ENCODE peak calls at places on chromosome 12, in nine cellular contexts. One of them, this sample, is unnamed.

GRCh38 chr12:88300931-88301330 is 158.8 kb downstream of the TMTC3 start:
- DNase-seq in endothelial cell of umbilical vein: no peak
- DNase-seq in cardiac fibroblast: peak
- DNase-seq in glutamatergic neuron: no peak
- DNase-seq in OCI-LY7: no peak
- DNase-seq in IMR-90: peak
- DNase-seq in epithelial cell of esophagus: no peak
- DNase-seq in cardiac muscle cell: no peak
- DNase-seq in uterus: no peak
- DNase-seq in this sample: no peak

GRCh38 chr12:55060470-55060869 is 40.7 kb downstream of the NEUROD4 start:
- DNase-seq in uterus: no peak
- DNase-seq in epithelial cell of esophagus: peak
- DNase-seq in IMR-90: no peak
- DNase-seq in cardiac fibroblast: no peak
- DNase-seq in cardiac muscle cell: no peak
- DNase-seq in endothelial cell of umbilical vein: no peak
- DNase-seq in OCI-LY7: peak
- DNase-seq in glutamatergic neuron: no peak
- DNase-seq in this sample: no peak

GRCh38 chr12:106685381-106685780 is 89.1 kb upstream of the RIC8B start:
- DNase-seq in uterus: no peak
- DNase-seq in OCI-LY7: no peak
- DNase-seq in IMR-90: no peak
- DNase-seq in glutamatergic neuron: no peak
- DNase-seq in cardiac fibroblast: no peak
- DNase-seq in endothelial cell of umbilical vein: no peak
- DNase-seq in cardiac muscle cell: no peak
- DNase-seq in epithelial cell of esophagus: no peak
- DNase-seq in this sample: no peak

GRCh38 chr12:556498-556897 is 96.8 kb downstream of the B4GALNT3 start:
- DNase-seq in cardiac muscle cell: no peak
- DNase-seq in uterus: no peak
- DNase-seq in IMR-90: no peak
- DNase-seq in epithelial cell of esophagus: no peak
- DNase-seq in cardiac fibroblast: no peak
- DNase-seq in OCI-LY7: no peak
- DNase-seq in endothelial cell of umbilical vein: no peak
- DNase-seq in glutamatergic neuron: no peak
- DNase-seq in this sample: no peak

GRCh38 chr12:38906482-38907170 is 1.2 kb upstream of the CPNE8 start:
- DNase-seq in uterus: peak
- DNase-seq in cardiac muscle cell: peak
- DNase-seq in epithelial cell of esophagus: peak
- DNase-seq in IMR-90: no peak
- DNase-seq in glutamatergic neuron: peak
- DNase-seq in OCI-LY7: no peak
- DNase-seq in cardiac fibroblast: peak
- DNase-seq in endothelial cell of umbilical vein: peak
- DNase-seq in this sample: peak

GRCh38 chr12:3304436-3305135 is 186.4 kb upstream of the PRMT8 start:
- DNase-seq in OCI-LY7: no peak
- DNase-seq in IMR-90: peak
- DNase-seq in uterus: no peak
- DNase-seq in cardiac fibroblast: peak
- DNase-seq in cardiac muscle cell: peak
- DNase-seq in epithelial cell of esophagus: peak
- DNase-seq in endothelial cell of umbilical vein: peak
- DNase-seq in glutamatergic neuron: no peak
- DNase-seq in this sample: peak

GRCh38 chr12:1517007-1517406 is 77.4 kb downstream of the FBXL14 start:
- DNase-seq in uterus: no peak
- DNase-seq in cardiac fibroblast: peak
- DNase-seq in endothelial cell of umbilical vein: no peak
- DNase-seq in cardiac muscle cell: peak
- DNase-seq in IMR-90: peak
- DNase-seq in epithelial cell of esophagus: peak
- DNase-seq in glutamatergic neuron: peak
- DNase-seq in OCI-LY7: peak
- DNase-seq in this sample: peak

GRCh38 chr12:57611116-57611809 is at the start of gene ARHGEF25:
- DNase-seq in OCI-LY7: no peak
- DNase-seq in cardiac fibroblast: peak
- DNase-seq in uterus: peak
- DNase-seq in glutamatergic neuron: peak
- DNase-seq in epithelial cell of esophagus: no peak
- DNase-seq in endothelial cell of umbilical vein: peak
- DNase-seq in IMR-90: peak
- DNase-seq in cardiac muscle cell: peak
- DNase-seq in this sample: peak

GRCh38 chr12:107557026-107557425 is 128.6 kb upstream of the PWP1 start:
- DNase-seq in epithelial cell of esophagus: peak
- DNase-seq in uterus: no peak
- DNase-seq in IMR-90: no peak
- DNase-seq in cardiac fibroblast: no peak
- DNase-seq in glutamatergic neuron: no peak
- DNase-seq in cardiac muscle cell: no peak
- DNase-seq in endothelial cell of umbilical vein: no peak
- DNase-seq in OCI-LY7: no peak
- DNase-seq in this sample: no peak

GRCh38 chr12:9925746-9926393 is 6.3 kb downstream of the CLEC2A start:
- DNase-seq in epithelial cell of esophagus: peak
- DNase-seq in cardiac fibroblast: peak
- DNase-seq in cardiac muscle cell: peak
- DNase-seq in IMR-90: peak
- DNase-seq in glutamatergic neuron: no peak
- DNase-seq in OCI-LY7: peak
- DNase-seq in endothelial cell of umbilical vein: peak
- DNase-seq in uterus: no peak
- DNase-seq in this sample: no peak

GRCh38 chr12:88503344-88503743 is 76.9 kb downstream of the KITLG start:
- DNase-seq in IMR-90: no peak
- DNase-seq in cardiac muscle cell: no peak
- DNase-seq in epithelial cell of esophagus: no peak
- DNase-seq in OCI-LY7: no peak
- DNase-seq in cardiac fibroblast: no peak
- DNase-seq in glutamatergic neuron: no peak
- DNase-seq in uterus: no peak
- DNase-seq in endothelial cell of umbilical vein: no peak
- DNase-seq in this sample: no peak

GRCh38 chr12:8078400-8078799 is 3.7 kb upstream of the NECAP1 start:
- DNase-seq in glutamatergic neuron: peak
- DNase-seq in uterus: no peak
- DNase-seq in epithelial cell of esophagus: peak
- DNase-seq in IMR-90: peak
- DNase-seq in cardiac muscle cell: peak
- DNase-seq in cardiac fibroblast: peak
- DNase-seq in endothelial cell of umbilical vein: peak
- DNase-seq in OCI-LY7: peak
- DNase-seq in this sample: peak

GRCh38 chr12:25855716-25856115 is 102.8 kb upstream of the RASSF8 start:
- DNase-seq in cardiac muscle cell: peak
- DNase-seq in OCI-LY7: no peak
- DNase-seq in glutamatergic neuron: no peak
- DNase-seq in epithelial cell of esophagus: peak
- DNase-seq in IMR-90: peak
- DNase-seq in uterus: no peak
- DNase-seq in endothelial cell of umbilical vein: peak
- DNase-seq in cardiac fibroblast: peak
- DNase-seq in this sample: no peak

GRCh38 chr12:64392221-64392620 is 1.7 kb upstream of the C12orf56 start:
- DNase-seq in cardiac fibroblast: peak
- DNase-seq in OCI-LY7: peak
- DNase-seq in cardiac muscle cell: peak
- DNase-seq in epithelial cell of esophagus: peak
- DNase-seq in IMR-90: peak
- DNase-seq in glutamatergic neuron: no peak
- DNase-seq in endothelial cell of umbilical vein: peak
- DNase-seq in uterus: no peak
- DNase-seq in this sample: no peak
- TF ChIP-seq CTCF in cardiac fibroblast: peak
- TF ChIP-seq CTCF in OCI-LY7: peak
- TF ChIP-seq CTCF in cardiac muscle cell: peak
- TF ChIP-seq CTCF in epithelial cell of esophagus: peak
- TF ChIP-seq CTCF in IMR-90: peak
- TF ChIP-seq CTCF in glutamatergic neuron: no peak
- TF ChIP-seq CTCF in endothelial cell of umbilical vein: peak
- TF ChIP-seq CTCF in uterus: no peak
- TF ChIP-seq CTCF in this sample: peak

GRCh38 chr12:95583933-95584332 is 32.7 kb upstream of the USP44 start:
- DNase-seq in endothelial cell of umbilical vein: no peak
- DNase-seq in cardiac muscle cell: no peak
- DNase-seq in OCI-LY7: no peak
- DNase-seq in epithelial cell of esophagus: no peak
- DNase-seq in IMR-90: no peak
- DNase-seq in uterus: no peak
- DNase-seq in cardiac fibroblast: no peak
- DNase-seq in glutamatergic neuron: no peak
- DNase-seq in this sample: no peak

GRCh38 chr12:95577820-95578219 is 26.5 kb upstream of the USP44 start:
- DNase-seq in uterus: no peak
- DNase-seq in glutamatergic neuron: no peak
- DNase-seq in OCI-LY7: no peak
- DNase-seq in epithelial cell of esophagus: no peak
- DNase-seq in endothelial cell of umbilical vein: no peak
- DNase-seq in cardiac muscle cell: no peak
- DNase-seq in cardiac fibroblast: no peak
- DNase-seq in IMR-90: no peak
- DNase-seq in this sample: no peak

DNA sequence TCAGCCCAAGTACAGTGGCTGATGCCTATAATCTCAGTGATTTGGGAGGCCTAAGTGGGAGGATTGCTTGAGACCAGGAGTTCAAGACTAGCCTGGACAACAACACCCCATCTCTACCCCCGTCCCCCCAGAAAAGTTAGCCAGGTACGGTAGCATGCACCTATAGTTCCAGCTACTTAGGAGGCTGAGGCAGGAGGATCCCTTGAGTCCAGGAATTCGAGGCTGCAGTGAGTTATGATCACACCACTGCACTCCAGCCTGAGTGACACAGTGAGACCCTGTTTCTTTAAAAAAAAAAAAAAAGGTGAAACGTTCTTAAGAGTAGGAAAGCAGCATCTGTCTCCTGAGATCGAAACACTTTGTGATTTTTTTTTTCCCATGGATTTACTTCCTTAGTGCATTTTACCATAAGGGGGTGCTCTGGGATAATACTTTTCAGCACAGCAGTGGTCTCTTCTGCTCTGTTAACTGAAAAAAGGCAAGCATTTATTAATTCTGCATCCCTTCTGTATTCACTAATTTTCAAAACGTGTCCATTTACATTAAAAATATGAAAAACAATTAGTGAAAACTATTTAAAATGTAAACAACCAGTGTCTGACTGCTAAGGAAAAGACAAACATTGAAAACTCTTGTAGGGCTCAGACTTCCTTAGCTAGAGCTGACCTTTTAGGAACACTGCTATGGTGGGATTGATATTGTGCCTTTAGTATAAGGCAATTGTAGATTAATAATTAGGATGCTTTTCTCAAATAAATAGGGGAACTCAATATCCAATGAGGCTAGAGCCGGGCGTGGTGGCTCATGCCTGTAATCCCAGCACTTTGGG is 31.2 kb upstream of the USP44 start:
- DNase-seq in endothelial cell of umbilical vein: peak
- DNase-seq in uterus: no peak
- DNase-seq in cardiac fibroblast: peak
- DNase-seq in IMR-90: peak
- DNase-seq in cardiac muscle cell: peak
- DNase-seq in epithelial cell of esophagus: peak
- DNase-seq in OCI-LY7: peak
- DNase-seq in glutamatergic neuron: no peak
- DNase-seq in this sample: no peak
- TF ChIP-seq CTCF in endothelial cell of umbilical vein: peak
- TF ChIP-seq CTCF in uterus: peak
- TF ChIP-seq CTCF in cardiac fibroblast: peak
- TF ChIP-seq CTCF in IMR-90: peak
- TF ChIP-seq CTCF in cardiac muscle cell: peak
- TF ChIP-seq CTCF in epithelial cell of esophagus: peak
- TF ChIP-seq CTCF in OCI-LY7: peak
- TF ChIP-seq CTCF in glutamatergic neuron: no peak
- TF ChIP-seq CTCF in this sample: peak

DNA sequence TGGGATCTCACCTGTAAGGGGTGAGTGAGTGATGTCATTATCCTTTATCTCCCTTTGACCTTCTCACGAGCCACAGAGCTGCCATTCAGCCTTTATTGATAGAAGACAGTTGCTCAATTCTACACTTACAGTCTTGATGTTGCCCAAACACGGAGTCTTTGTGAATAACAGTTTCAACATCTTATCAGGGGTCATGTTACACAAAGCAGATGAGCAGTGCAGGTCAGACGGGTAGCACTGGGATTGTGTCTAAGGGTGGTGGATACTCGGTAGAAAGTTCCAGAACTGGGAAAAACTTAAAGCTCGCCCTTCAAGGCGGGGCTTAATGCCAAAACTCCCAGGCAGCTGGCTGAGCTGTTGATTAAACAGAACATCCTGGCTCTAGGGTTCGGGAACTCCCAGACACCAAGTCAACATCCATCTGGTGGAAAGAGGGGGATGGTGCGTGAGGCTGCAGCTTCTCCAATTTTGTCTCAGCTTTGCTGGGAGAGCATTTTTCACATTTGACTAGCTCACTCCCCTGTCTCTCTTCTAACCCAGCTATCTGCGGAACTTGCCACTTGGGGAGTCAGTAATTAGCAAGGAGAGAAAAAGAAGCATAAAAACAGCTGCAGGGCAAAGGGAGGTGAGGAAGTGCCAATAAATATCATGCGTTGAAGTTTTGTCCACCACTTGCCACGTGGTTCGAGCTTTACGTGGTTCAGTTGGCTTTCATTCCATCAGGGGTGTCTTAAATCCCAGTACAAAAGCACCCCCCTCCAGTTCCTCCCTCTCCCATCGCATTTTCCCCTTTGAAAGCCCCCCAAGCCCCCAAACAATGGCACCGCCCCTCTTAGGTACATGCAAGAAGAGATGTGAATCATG is 31.0 kb downstream of the FOXN4 start:
- DNase-seq in IMR-90: peak
- DNase-seq in endothelial cell of umbilical vein: no peak
- DNase-seq in uterus: peak
- DNase-seq in cardiac muscle cell: peak
- DNase-seq in cardiac fibroblast: peak
- DNase-seq in OCI-LY7: no peak
- DNase-seq in epithelial cell of esophagus: peak
- DNase-seq in glutamatergic neuron: no peak
- DNase-seq in this sample: no peak
- TF ChIP-seq CTCF in IMR-90: no peak
- TF ChIP-seq CTCF in endothelial cell of umbilical vein: no peak
- TF ChIP-seq CTCF in uterus: no peak
- TF ChIP-seq CTCF in cardiac muscle cell: no peak
- TF ChIP-seq CTCF in cardiac fibroblast: no peak
- TF ChIP-seq CTCF in OCI-LY7: no peak
- TF ChIP-seq CTCF in epithelial cell of esophagus: no peak
- TF ChIP-seq CTCF in glutamatergic neuron: no peak
- TF ChIP-seq CTCF in this sample: no peak

DNA sequence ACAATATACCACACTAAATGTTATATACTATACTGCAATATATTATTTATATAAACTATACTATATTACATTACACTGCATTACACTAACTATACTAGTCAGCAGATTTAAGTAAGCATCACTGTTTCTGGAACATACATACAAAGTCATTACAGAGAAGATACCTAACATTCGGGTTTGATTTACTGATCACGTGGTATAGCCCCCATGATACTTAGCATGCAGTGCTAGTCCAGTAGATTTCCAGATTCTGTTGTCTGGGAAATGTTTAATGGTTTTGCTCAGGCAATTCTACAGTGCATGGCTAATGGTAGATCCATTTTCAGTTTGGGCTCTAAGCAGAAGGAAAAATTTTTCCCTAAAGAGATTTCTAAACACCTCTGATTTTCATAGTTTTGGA is 403.7 kb upstream of the TMTC1 start:
- DNase-seq in IMR-90: no peak
- DNase-seq in glutamatergic neuron: no peak
- DNase-seq in cardiac muscle cell: no peak
- DNase-seq in OCI-LY7: no peak
- DNase-seq in endothelial cell of umbilical vein: no peak
- DNase-seq in epithelial cell of esophagus: no peak
- DNase-seq in cardiac fibroblast: no peak
- DNase-seq in uterus: no peak
- DNase-seq in this sample: no peak
- TF ChIP-seq CTCF in IMR-90: no peak
- TF ChIP-seq CTCF in glutamatergic neuron: no peak
- TF ChIP-seq CTCF in cardiac muscle cell: no peak
- TF ChIP-seq CTCF in OCI-LY7: no peak
- TF ChIP-seq CTCF in endothelial cell of umbilical vein: no peak
- TF ChIP-seq CTCF in epithelial cell of esophagus: no peak
- TF ChIP-seq CTCF in cardiac fibroblast: no peak
- TF ChIP-seq CTCF in uterus: no peak
- TF ChIP-seq CTCF in this sample: no peak

This sample was measured in nephron progenitor cell.